ENCODE peak calls at places on chromosomes 6 and 20, in six cellular contexts. D, R, Q, P, N and C are unnamed samples.

GRCh38 chr6:166343157-166343502 is 785 bp upstream of the SFT2D1 start:
- ATAC-seq in D (peak; percentile 12), R (no peak), Q (peak; percentile 46), P (no peak), N (no peak), C (no peak)

GRCh38 chr6:47169785-47170685 is 127.9 kb upstream of the ADGRF1 start:
- ATAC-seq in D (no peak), R (peak; percentile 14), Q (no peak), P (no peak), N (peak; percentile 31), C (peak; percentile 73)

GRCh38 chr20:53948383-53949318 is 121.7 kb downstream of the BCAS1 start:
- ATAC-seq in D (no peak), R (no peak), Q (peak; percentile 74), P (no peak), N (no peak), C (no peak)

GRCh38 chr6:156423075-156423474 is 354.1 kb upstream of the ARID1B start:
- ATAC-seq in D (no peak), R (no peak), Q (no peak), P (no peak), N (no peak), C (no peak)

GRCh38 chr20:10492065-10492464 is 57.0 kb downstream of the SLX4IP start:
- ATAC-seq in D (no peak), R (peak; percentile 49), Q (no peak), P (peak; percentile 86), N (no peak), C (peak; percentile 39)

GRCh38 chr6:13537527-13537897 is 36.9 kb upstream of the SIRT5 start:
- ATAC-seq in D (no peak), R (no peak), Q (no peak), P (no peak), N (no peak), C (no peak)

GRCh38 chr6:123802351-123802696 is 1.3 kb upstream of the NKAIN2 start:
- ATAC-seq in D (peak; percentile 33), R (peak; percentile 57), Q (peak; percentile 31), P (no peak), N (no peak), C (no peak)

GRCh38 chr6:116287668-116288282 is 8.0 kb upstream of the TSPYL1 start:
- ATAC-seq in D (peak; percentile 69), R (peak; percentile 86), Q (peak; percentile 84), P (peak; percentile 88), N (no peak), C (peak; percentile 74)

GRCh38 chr6:24478903-24479302 is 10.5 kb downstream of the GPLD1 start:
- ATAC-seq in D (no peak), R (no peak), Q (no peak), P (no peak), N (no peak), C (no peak)

GRCh38 chr20:44219287-44219686 is 8.7 kb upstream of the OSER1 start:
- ATAC-seq in D (no peak), R (no peak), Q (no peak), P (no peak), N (no peak), C (no peak)

DNA sequence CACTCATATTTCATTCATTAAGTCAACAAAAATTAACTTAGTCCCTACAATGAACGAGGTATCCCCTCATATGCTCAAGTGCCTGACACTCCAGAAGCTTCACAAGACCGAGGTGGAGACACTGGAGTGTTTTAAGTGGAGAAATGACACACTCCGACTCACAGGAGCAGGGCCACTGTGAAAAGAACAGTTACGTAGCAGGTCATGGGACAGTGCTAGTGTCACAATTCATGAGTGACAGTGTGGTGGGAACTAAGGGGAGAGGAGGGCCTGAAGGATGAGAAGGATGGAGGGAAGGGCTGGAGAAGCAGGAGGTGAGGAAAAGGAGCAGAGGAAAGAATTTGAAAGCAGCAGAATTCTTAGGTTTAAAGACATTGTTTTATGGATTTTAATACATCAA is 1.3 kb upstream of the HLA-A start:
- ATAC-seq in D (no peak), R (no peak), Q (no peak), P (no peak), N (no peak), C (no peak)
- H3K27ac ChIP-seq in D (no peak overlapping the region), R (no peak overlapping the region), Q (no peak overlapping the region), P (no peak overlapping the region), N (peak overlapping the region; percentile 94), C (no peak overlapping the region)

GRCh38 chr6:66418906-66419305 is 711.9 kb upstream of the EYS start:
- ATAC-seq in D (no peak), R (no peak), Q (no peak), P (no peak), N (no peak), C (no peak)

GRCh38 chr6:66423047-66423446 is 716.0 kb upstream of the EYS start:
- ATAC-seq in D (no peak), R (no peak), Q (no peak), P (no peak), N (no peak), C (no peak)

DNA sequence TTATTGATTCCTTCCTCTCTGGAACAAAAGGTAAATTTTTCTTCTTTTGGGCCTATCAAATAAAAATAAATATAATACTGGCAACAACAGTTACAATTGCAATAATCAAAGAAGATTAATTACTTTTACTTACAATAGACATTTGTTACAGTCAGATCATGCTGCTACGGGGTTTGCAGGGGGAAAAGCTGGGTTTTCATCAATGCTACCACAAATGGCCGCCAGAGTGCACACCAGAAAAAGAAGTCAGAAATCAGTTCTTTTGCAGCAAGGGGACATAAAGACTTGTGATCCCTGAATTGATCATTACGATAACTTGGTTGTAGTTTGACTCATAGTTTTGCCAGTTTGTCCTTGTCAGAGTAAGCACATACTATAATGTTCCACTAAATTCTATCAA is 714.5 kb upstream of the EYS start:
- ATAC-seq in D (peak; percentile 80), R (no peak), Q (peak; percentile 48), P (no peak), N (no peak), C (no peak)
- TF ChIP-seq CTCF in D (peak; percentile 67), R (no peak), Q (no peak), P (no peak), N (no peak), C (no peak)

GRCh38 chr6:134878136-134878535 is 71.8 kb downstream of the ALDH8A1 start:
- ATAC-seq in D (no peak), R (no peak), Q (no peak), P (no peak), N (no peak), C (no peak)

GRCh38 chr6:134883314-134883713 is 66.6 kb downstream of the ALDH8A1 start:
- ATAC-seq in D (no peak), R (no peak), Q (no peak), P (no peak), N (no peak), C (no peak)

GRCh38 chr6:134884752-134885151 is 65.1 kb downstream of the ALDH8A1 start:
- ATAC-seq in D (no peak), R (no peak), Q (no peak), P (no peak), N (no peak), C (no peak)

GRCh38 chr6:134882426-134883038 is 67.4 kb downstream of the ALDH8A1 start:
- ATAC-seq in D (peak; percentile 79), R (peak; percentile 74), Q (peak; percentile 44), P (peak; percentile 87), N (no peak), C (peak; percentile 53)

DNA sequence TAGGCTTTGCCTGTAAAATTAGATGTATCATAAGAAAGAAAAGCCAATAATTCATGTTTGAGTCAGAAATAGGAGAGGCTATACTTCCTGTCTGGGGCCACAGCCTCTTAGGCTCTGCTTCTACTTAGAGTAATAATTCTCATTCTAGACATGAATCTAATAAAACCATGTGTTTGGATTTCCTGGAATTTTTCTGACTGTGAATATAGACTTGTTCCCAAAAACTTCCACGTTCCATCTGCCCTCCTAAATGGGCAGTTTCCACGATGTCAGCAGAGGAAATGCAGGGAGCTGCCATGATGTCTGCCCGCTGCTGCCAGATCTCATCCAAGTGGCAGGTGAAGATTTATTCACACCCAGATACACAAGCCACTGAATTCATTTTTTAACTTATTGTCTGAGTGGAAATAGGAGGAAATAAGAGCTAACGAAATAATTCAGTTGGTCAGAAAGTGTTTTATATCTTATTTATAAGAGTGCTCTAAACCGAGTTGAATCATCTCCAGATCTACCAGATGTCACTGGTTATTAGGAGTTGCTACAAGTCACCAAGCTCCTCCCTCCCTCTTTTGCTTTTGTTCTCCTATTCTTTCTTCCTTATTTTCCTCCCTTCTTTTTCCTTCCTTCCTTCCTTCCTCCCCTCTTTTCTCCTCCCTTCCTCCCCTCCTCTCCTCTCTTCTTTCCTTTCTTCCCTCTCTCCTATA is 69.3 kb downstream of the ALDH8A1 start:
- ATAC-seq in D (no peak), R (no peak), Q (no peak), P (no peak), N (no peak), C (no peak)
- TF ChIP-seq EP300 in D (no peak), R (no peak), Q (no peak), P (no peak), N (no peak), C (no peak)

GRCh38 chr6:10413850-10414765 is 766 bp downstream of the TFAP2A start:
- ATAC-seq in D (no peak), R (peak; percentile 75), Q (peak; percentile 2), P (peak; percentile 80), N (no peak), C (no peak)

GRCh38 chr6:10412948-10413849 is 1.7 kb downstream of the TFAP2A start:
- ATAC-seq in D (peak; percentile 19), R (peak; percentile 31), Q (peak; percentile 56), P (no peak), N (no peak), C (peak; percentile 5)

GRCh38 chr6:10411915-10412164 is 3.0 kb downstream of the TFAP2A start:
- ATAC-seq in D (peak; percentile 24), R (no peak), Q (no peak), P (no peak), N (no peak), C (no peak)

GRCh38 chr6:10411131-10411914 is 3.6 kb downstream of the TFAP2A start:
- ATAC-seq in D (no peak), R (no peak), Q (no peak), P (no peak), N (no peak), C (no peak)

GRCh38 chr6:10412165-10412947 is 2.5 kb downstream of the TFAP2A start:
- ATAC-seq in D (peak; percentile 74), R (peak; percentile 66), Q (peak; percentile 75), P (peak; percentile 65), N (no peak), C (peak; percentile 52)
- H3K27ac ChIP-seq in D (no peak overlapping the region), R (peak overlapping the region; percentile 96), Q (no peak overlapping the region), P (no peak overlapping the region), N (no peak overlapping the region), C (peak overlapping the region; percentile 55)